ENCODE peak calls at places on chromosome 2, in four cellular contexts. One of them, this sample, is unnamed.

GRCh38 chr2:40201425-40201824 is 250.5 kb downstream of the SLC8A1 start:
- DNase-seq in astrocyte: peak
- DNase-seq in PC-3: no peak
- DNase-seq in fibroblast of the aortic adventitia: peak
- DNase-seq in this sample: no peak

GRCh38 chr2:224222976-224223375 is 178.9 kb downstream of the FAM124B start:
- DNase-seq in astrocyte: no peak
- DNase-seq in PC-3: no peak
- DNase-seq in fibroblast of the aortic adventitia: no peak
- DNase-seq in this sample: no peak

GRCh38 chr2:167844714-167845530 is 402.5 kb downstream of the STK39 start:
- DNase-seq in astrocyte: no peak
- DNase-seq in PC-3: peak
- DNase-seq in fibroblast of the aortic adventitia: no peak
- DNase-seq in this sample: no peak

GRCh38 chr2:156874707-156875106 is 382.8 kb upstream of the GALNT5 start:
- DNase-seq in astrocyte: no peak
- DNase-seq in PC-3: no peak
- DNase-seq in fibroblast of the aortic adventitia: no peak
- DNase-seq in this sample: no peak

GRCh38 chr2:62654423-62654791 is 51.1 kb upstream of the EHBP1 start:
- DNase-seq in astrocyte: peak
- DNase-seq in PC-3: peak
- DNase-seq in fibroblast of the aortic adventitia: no peak
- DNase-seq in this sample: no peak

GRCh38 chr2:225254363-225254762 is 145.1 kb upstream of the NYAP2 start:
- DNase-seq in astrocyte: no peak
- DNase-seq in PC-3: no peak
- DNase-seq in fibroblast of the aortic adventitia: no peak
- DNase-seq in this sample: no peak

GRCh38 chr2:185970148-185970852 is 231.7 kb downstream of the FSIP2 start:
- DNase-seq in astrocyte: peak
- DNase-seq in PC-3: no peak
- DNase-seq in fibroblast of the aortic adventitia: no peak
- DNase-seq in this sample: no peak

GRCh38 chr2:180010701-180011100 is 3.6 kb upstream of the CWC22 start:
- DNase-seq in astrocyte: no peak
- DNase-seq in PC-3: no peak
- DNase-seq in fibroblast of the aortic adventitia: no peak
- DNase-seq in this sample: peak

GRCh38 chr2:234816056-234816455 is 135.8 kb upstream of the SH3BP4 start:
- DNase-seq in astrocyte: no peak
- DNase-seq in PC-3: no peak
- DNase-seq in fibroblast of the aortic adventitia: no peak
- DNase-seq in this sample: no peak

GRCh38 chr2:239216614-239217273 is 184.1 kb downstream of the HDAC4 start:
- DNase-seq in astrocyte: no peak
- DNase-seq in PC-3: no peak
- DNase-seq in fibroblast of the aortic adventitia: no peak
- DNase-seq in this sample: no peak

GRCh38 chr2:237854295-237854694 is 5.1 kb upstream of the RAMP1 start:
- DNase-seq in astrocyte: no peak
- DNase-seq in PC-3: peak
- DNase-seq in fibroblast of the aortic adventitia: no peak
- DNase-seq in this sample: no peak

GRCh38 chr2:176123847-176124273 is 1.3 kb downstream of the HOXD9 start:
- DNase-seq in astrocyte: no peak
- DNase-seq in PC-3: no peak
- DNase-seq in fibroblast of the aortic adventitia: no peak
- DNase-seq in this sample: no peak

GRCh38 chr2:54597153-54597827 is 126.2 kb upstream of the EML6 start:
- DNase-seq in astrocyte: peak
- DNase-seq in PC-3: no peak
- DNase-seq in fibroblast of the aortic adventitia: peak
- DNase-seq in this sample: peak

GRCh38 chr2:209368924-209369323 is 54.9 kb upstream of the MAP2 start:
- DNase-seq in astrocyte: peak
- DNase-seq in PC-3: peak
- DNase-seq in fibroblast of the aortic adventitia: peak
- DNase-seq in this sample: peak

GRCh38 chr2:175947073-175947472 is 55.0 kb downstream of the LNPK start:
- DNase-seq in astrocyte: no peak
- DNase-seq in PC-3: no peak
- DNase-seq in fibroblast of the aortic adventitia: no peak
- DNase-seq in this sample: no peak

GRCh38 chr2:239312741-239313246 is 88.0 kb downstream of the HDAC4 start:
- DNase-seq in astrocyte: no peak
- DNase-seq in PC-3: no peak
- DNase-seq in fibroblast of the aortic adventitia: no peak
- DNase-seq in this sample: no peak

GRCh38 chr2:36561223-36561944 is 36.6 kb downstream of the FEZ2 start:
- DNase-seq in astrocyte: peak
- DNase-seq in PC-3: peak
- DNase-seq in fibroblast of the aortic adventitia: peak
- DNase-seq in this sample: peak

GRCh38 chr2:195392446-195393336 is 264.3 kb upstream of the SLC39A10 start:
- DNase-seq in astrocyte: no peak
- DNase-seq in PC-3: no peak
- DNase-seq in fibroblast of the aortic adventitia: no peak
- DNase-seq in this sample: no peak

GRCh38 chr2:191231995-191232394 is 13.2 kb upstream of the MYO1B start:
- DNase-seq in astrocyte: no peak
- DNase-seq in PC-3: no peak
- DNase-seq in fibroblast of the aortic adventitia: peak
- DNase-seq in this sample: peak

GRCh38 chr2:219752731-219753130 is 125.3 kb downstream of the SLC4A3 start:
- DNase-seq in astrocyte: peak
- DNase-seq in PC-3: no peak
- DNase-seq in fibroblast of the aortic adventitia: no peak
- DNase-seq in this sample: no peak

GRCh38 chr2:143505542-143505941 is 376.3 kb downstream of the ARHGAP15 start:
- DNase-seq in astrocyte: peak
- DNase-seq in PC-3: no peak
- DNase-seq in fibroblast of the aortic adventitia: peak
- DNase-seq in this sample: peak

GRCh38 chr2:38722271-38723115 is 28.7 kb downstream of the SRSF7 start:
- DNase-seq in astrocyte: no peak
- DNase-seq in PC-3: no peak
- DNase-seq in fibroblast of the aortic adventitia: no peak
- DNase-seq in this sample: no peak

GRCh38 chr2:200578778-200579177 is 7.0 kb upstream of the AOX1 start:
- DNase-seq in astrocyte: no peak
- DNase-seq in PC-3: peak
- DNase-seq in fibroblast of the aortic adventitia: peak
- DNase-seq in this sample: peak

GRCh38 chr2:138698428-138698827 is 81.8 kb downstream of the NXPH2 start:
- DNase-seq in astrocyte: no peak
- DNase-seq in PC-3: no peak
- DNase-seq in fibroblast of the aortic adventitia: no peak
- DNase-seq in this sample: no peak

GRCh38 chr2:195370167-195370943 is 286.7 kb upstream of the SLC39A10 start:
- DNase-seq in astrocyte: no peak
- DNase-seq in PC-3: no peak
- DNase-seq in fibroblast of the aortic adventitia: no peak
- DNase-seq in this sample: no peak

GRCh38 chr2:46861916-46862315 is 53.7 kb downstream of the MCFD2 start:
- DNase-seq in astrocyte: no peak
- DNase-seq in PC-3: no peak
- DNase-seq in fibroblast of the aortic adventitia: peak
- DNase-seq in this sample: no peak

GRCh38 chr2:122391726-122392125 is 636.3 kb downstream of the TSN start:
- DNase-seq in astrocyte: no peak
- DNase-seq in PC-3: no peak
- DNase-seq in fibroblast of the aortic adventitia: no peak
- DNase-seq in this sample: no peak

GRCh38 chr2:202990501-202990900 is 24.2 kb upstream of the NBEAL1 start:
- DNase-seq in astrocyte: no peak
- DNase-seq in PC-3: no peak
- DNase-seq in fibroblast of the aortic adventitia: no peak
- DNase-seq in this sample: no peak

GRCh38 chr2:191302459-191303155 is 57.4 kb downstream of the MYO1B start:
- DNase-seq in astrocyte: no peak
- DNase-seq in PC-3: peak
- DNase-seq in fibroblast of the aortic adventitia: no peak
- DNase-seq in this sample: peak

GRCh38 chr2:97992836-97993825 is 2.6 kb downstream of the TMEM131 start:
- DNase-seq in astrocyte: peak
- DNase-seq in PC-3: peak
- DNase-seq in fibroblast of the aortic adventitia: no peak
- DNase-seq in this sample: no peak

DNA sequence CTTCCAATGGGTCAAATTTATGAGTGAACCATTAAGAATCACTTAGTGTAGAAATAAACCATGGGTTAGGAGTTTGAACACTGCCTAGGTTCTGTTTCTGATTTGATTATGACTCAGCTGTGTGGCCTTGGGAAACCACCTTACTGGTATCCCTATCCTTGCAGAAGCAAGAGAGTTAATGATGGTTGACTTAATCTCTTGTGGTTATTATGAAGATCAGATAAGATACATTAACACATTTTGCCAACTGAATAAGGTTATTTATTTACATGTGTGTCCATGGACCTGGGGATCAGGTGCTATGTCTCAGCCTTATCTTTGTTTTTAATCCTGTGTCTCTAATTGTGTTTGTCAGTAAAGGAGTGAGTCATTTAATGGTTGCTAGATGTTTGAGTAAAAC is 5.4 kb upstream of the KCNJ13 start:
- DNase-seq in astrocyte: peak
- DNase-seq in PC-3: peak
- DNase-seq in fibroblast of the aortic adventitia: peak
- DNase-seq in this sample: peak
- TF ChIP-seq CTCF in astrocyte: no peak
- TF ChIP-seq CTCF in PC-3: no peak
- TF ChIP-seq CTCF in fibroblast of the aortic adventitia: no peak
- TF ChIP-seq CTCF in this sample: no peak

GRCh38 chr2:172430671-172431070 is 3.3 kb downstream of the ITGA6 start:
- DNase-seq in astrocyte: no peak
- DNase-seq in PC-3: peak
- DNase-seq in fibroblast of the aortic adventitia: no peak
- DNase-seq in this sample: no peak
- H3K4me3 ChIP-seq in astrocyte: no peak
- H3K4me3 ChIP-seq in PC-3: peak
- H3K4me3 ChIP-seq in fibroblast of the aortic adventitia: no peak
- H3K4me3 ChIP-seq in this sample: no peak

GRCh38 chr2:147273106-147273505 is 571.7 kb upstream of the ACVR2A start:
- DNase-seq in astrocyte: no peak
- DNase-seq in PC-3: peak
- DNase-seq in fibroblast of the aortic adventitia: no peak
- DNase-seq in this sample: no peak

GRCh38 chr2:147273628-147274027 is 571.2 kb upstream of the ACVR2A start:
- DNase-seq in astrocyte: no peak
- DNase-seq in PC-3: peak
- DNase-seq in fibroblast of the aortic adventitia: no peak
- DNase-seq in this sample: no peak

GRCh38 chr2:147275943-147276342 is 568.9 kb upstream of the ACVR2A start:
- DNase-seq in astrocyte: no peak
- DNase-seq in PC-3: peak
- DNase-seq in fibroblast of the aortic adventitia: no peak
- DNase-seq in this sample: no peak
- TF ChIP-seq CTCF in astrocyte: peak
- TF ChIP-seq CTCF in PC-3: peak
- TF ChIP-seq CTCF in fibroblast of the aortic adventitia: no peak
- TF ChIP-seq CTCF in this sample: peak

GRCh38 chr2:26782876-26783704 is 2.8 kb upstream of the CENPA start:
- DNase-seq in astrocyte: no peak
- DNase-seq in PC-3: no peak
- DNase-seq in fibroblast of the aortic adventitia: no peak
- DNase-seq in this sample: no peak

GRCh38 chr2:26786207-26787023 is 559 bp downstream of the CENPA start:
- DNase-seq in astrocyte: no peak
- DNase-seq in PC-3: peak
- DNase-seq in fibroblast of the aortic adventitia: no peak
- DNase-seq in this sample: no peak

GRCh38 chr2:26785431-26786206 is at the start of gene CENPA:
- DNase-seq in astrocyte: peak
- DNase-seq in PC-3: peak
- DNase-seq in fibroblast of the aortic adventitia: peak
- DNase-seq in this sample: peak

GRCh38 chr2:26780203-26780760 is 5.6 kb upstream of the CENPA start:
- DNase-seq in astrocyte: no peak
- DNase-seq in PC-3: no peak
- DNase-seq in fibroblast of the aortic adventitia: no peak
- DNase-seq in this sample: no peak

GRCh38 chr2:26784570-26785234 is 1.2 kb upstream of the CENPA start:
- DNase-seq in astrocyte: no peak
- DNase-seq in PC-3: no peak
- DNase-seq in fibroblast of the aortic adventitia: no peak
- DNase-seq in this sample: no peak
- H3K4me3 ChIP-seq in astrocyte: no peak
- H3K4me3 ChIP-seq in PC-3: no peak
- H3K4me3 ChIP-seq in fibroblast of the aortic adventitia: no peak
- H3K4me3 ChIP-seq in this sample: peak

GRCh38 chr2:10144771-10145518 is 22.4 kb downstream of the RRM2 start:
- DNase-seq in astrocyte: no peak
- DNase-seq in PC-3: no peak
- DNase-seq in fibroblast of the aortic adventitia: no peak
- DNase-seq in this sample: no peak

GRCh38 chr2:10142640-10142965 is 20.1 kb downstream of the RRM2 start:
- DNase-seq in astrocyte: no peak
- DNase-seq in PC-3: no peak
- DNase-seq in fibroblast of the aortic adventitia: no peak
- DNase-seq in this sample: no peak

GRCh38 chr2:10139536-10139935 is 17.0 kb downstream of the RRM2 start:
- DNase-seq in astrocyte: no peak
- DNase-seq in PC-3: no peak
- DNase-seq in fibroblast of the aortic adventitia: no peak
- DNase-seq in this sample: no peak

GRCh38 chr2:10140841-10141610 is 18.5 kb downstream of the RRM2 start:
- DNase-seq in astrocyte: no peak
- DNase-seq in PC-3: no peak
- DNase-seq in fibroblast of the aortic adventitia: no peak
- DNase-seq in this sample: no peak

GRCh38 chr2:10141736-10142639 is 19.4 kb downstream of the RRM2 start:
- DNase-seq in astrocyte: no peak
- DNase-seq in PC-3: peak
- DNase-seq in fibroblast of the aortic adventitia: no peak
- DNase-seq in this sample: no peak
- TF ChIP-seq CTCF in astrocyte: peak
- TF ChIP-seq CTCF in PC-3: peak
- TF ChIP-seq CTCF in fibroblast of the aortic adventitia: peak
- TF ChIP-seq CTCF in this sample: peak